ENCODE peak calls at places on chromosomes 1 and 21, in eight cellular contexts. Z is Calu3; W is AG08395; Q is stomach; U is activated CD4-positive, alpha-beta T cell treated with anti-CD3 and anti-CD28 coated beads for 1 hour; L is A549; H is GM12864; D is astrocyte of the spinal cord. S is an unnamed sample.

GRCh38 chr21:29181799-29182470 is 51.5 kb downstream of the MAP3K7CL start:
- DNase-seq in Z (no peak), W (peak; percentile 78), Q (no peak), U (no peak), L (peak; percentile 52), H (no peak), D (peak; percentile 93), S (no peak)

GRCh38 chr1:247209306-247209900 is 37.6 kb upstream of the ZNF124 start:
- DNase-seq in Z (no peak), W (peak; percentile 3), Q (no peak), U (no peak), L (no peak), H (no peak), D (no peak), S (no peak)

GRCh38 chr1:47180603-47181094 is 9.2 kb downstream of the PDZK1IP1 start:
- DNase-seq in Z (no peak), W (no peak), Q (peak; percentile 38), U (no peak), L (no peak), H (no peak), D (no peak), S (no peak)

GRCh38 chr21:15034126-15034848 is 30.5 kb downstream of the NRIP1 start:
- DNase-seq in Z (no peak), W (peak; percentile 47), Q (no peak), U (no peak), L (no peak), H (no peak), D (peak; percentile 76), S (no peak)

GRCh38 chr1:205144751-205145150 is 23.0 kb upstream of the RBBP5 start:
- DNase-seq in Z (no peak), W (peak; percentile 69), Q (no peak), U (no peak), L (no peak), H (no peak), D (peak; percentile 63), S (no peak)

GRCh38 chr1:221069178-221069903 is 190.1 kb downstream of the HLX start:
- DNase-seq in Z (no peak), W (no peak), Q (no peak), U (no peak), L (no peak), H (peak; percentile 62), D (no peak), S (peak; percentile 98)

GRCh38 chr1:62425041-62425440 is 11.8 kb upstream of the USP1 start:
- DNase-seq in Z (no peak), W (no peak), Q (no peak), U (no peak), L (no peak), H (no peak), D (no peak), S (no peak)

GRCh38 chr1:184597652-184598357 is 156.9 kb downstream of the EDEM3 start:
- DNase-seq in Z (no peak), W (no peak), Q (no peak), U (no peak), L (no peak), H (no peak), D (no peak), S (no peak)

GRCh38 chr1:225462714-225463574 is 35.1 kb upstream of the LBR start:
- DNase-seq in Z (no peak), W (no peak), Q (no peak), U (no peak), L (no peak), H (no peak), D (no peak), S (no peak)

GRCh38 chr1:21292991-21293536 is 2.8 kb upstream of the ECE1 start:
- DNase-seq in Z (no peak), W (no peak), Q (no peak), U (peak; percentile 42), L (no peak), H (peak; percentile 86), D (no peak), S (no peak)

GRCh38 chr1:66556161-66556611 is 22.2 kb downstream of the SGIP1 start:
- DNase-seq in Z (no peak), W (no peak), Q (no peak), U (no peak), L (no peak), H (no peak), D (no peak), S (no peak)

GRCh38 chr1:13813398-13814012 is 113.5 kb downstream of the PRDM2 start:
- DNase-seq in Z (no peak), W (peak; percentile 30), Q (no peak), U (peak; percentile 30), L (no peak), H (no peak), D (no peak), S (no peak)

GRCh38 chr1:24970399-24970753 is 40.3 kb upstream of the RUNX3 start:
- DNase-seq in Z (peak; percentile 28), W (peak; percentile 29), Q (no peak), U (no peak), L (no peak), H (no peak), D (peak; percentile 63), S (no peak)

GRCh38 chr1:175072131-175072941 is 4.7 kb downstream of the TNN start:
- DNase-seq in Z (no peak), W (peak; percentile 65), Q (no peak), U (no peak), L (no peak), H (peak; percentile 10), D (peak; percentile 57), S (peak; percentile 93)

GRCh38 chr1:175742790-175743459 is 470 bp downstream of the TNR start:
- DNase-seq in Z (no peak), W (peak; percentile 15), Q (no peak), U (no peak), L (no peak), H (no peak), D (peak; percentile 9), S (peak; percentile 46)

S was measured in MV-4-11.